ENCODE peak calls at places on chromosomes 13 and 19, in four cellular contexts. C is astrocyte, Q is psoas muscle, K is breast epithelium. V is an unnamed sample.

GRCh38 chr19:1266116-1266817 is 2.9 kb upstream of the CIRBP start:
- DNase-seq in C (peak; percentile 58), Q (peak; percentile 93), K (peak; percentile 87), V (no peak)

GRCh38 chr13:44388427-44388826 is 14.8 kb downstream of the SERP2 start:
- DNase-seq in K (no peak), Q (no peak), C (no peak), V (no peak)

GRCh38 chr13:87527036-87527435 is 144.1 kb upstream of the SLITRK5 start:
- DNase-seq in Q (no peak), K (no peak), C (no peak), V (no peak)

GRCh38 chr13:111537843-111538499 is 217.5 kb downstream of the TEX29 start:
- DNase-seq in C (no peak), Q (no peak), K (no peak), V (no peak)

GRCh38 chr19:17079710-17080440 is 4.3 kb downstream of the MYO9B start:
- DNase-seq in K (peak; percentile 66), Q (peak; percentile 86), C (peak; percentile 98), V (peak; percentile 74)

GRCh38 chr13:106241974-106242373 is 293.5 kb downstream of the EFNB2 start:
- DNase-seq in C (no peak), Q (no peak), K (no peak), V (no peak)

GRCh38 chr13:98068511-98068910 is 74.4 kb upstream of the FARP1 start:
- DNase-seq in Q (no peak), C (no peak), K (no peak), V (no peak)

GRCh38 chr19:30567535-30568232 is 195.5 kb downstream of the ZNF536 start:
- DNase-seq in Q (no peak), C (no peak), K (no peak), V (no peak)

DNA sequence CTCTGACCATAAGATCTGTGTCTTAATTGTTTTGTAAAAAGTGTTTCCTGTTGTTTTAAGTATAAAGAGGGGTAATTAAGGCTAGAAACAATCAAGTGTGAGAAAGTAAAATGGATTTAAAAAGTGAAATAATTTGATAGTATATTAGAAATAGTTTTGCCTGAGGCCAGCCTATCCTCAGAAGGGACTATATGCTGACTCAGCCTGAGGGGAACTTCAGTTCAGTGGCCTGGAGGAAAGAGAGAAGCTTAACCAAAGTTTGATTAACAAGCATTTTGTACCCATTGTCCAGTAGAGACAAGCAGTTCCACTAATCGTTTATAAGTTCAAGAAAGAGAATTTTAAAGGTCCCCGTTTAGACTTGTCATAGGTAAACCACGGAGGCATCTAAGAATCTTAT is 1793.2 kb upstream of the PRR20A start:
- DNase-seq in K (no peak), C (no peak), Q (no peak), V (no peak)
- H3K27ac ChIP-seq in K (no peak overlapping the region), C (no peak overlapping the region), Q (no peak overlapping the region), V (no peak overlapping the region)

DNA sequence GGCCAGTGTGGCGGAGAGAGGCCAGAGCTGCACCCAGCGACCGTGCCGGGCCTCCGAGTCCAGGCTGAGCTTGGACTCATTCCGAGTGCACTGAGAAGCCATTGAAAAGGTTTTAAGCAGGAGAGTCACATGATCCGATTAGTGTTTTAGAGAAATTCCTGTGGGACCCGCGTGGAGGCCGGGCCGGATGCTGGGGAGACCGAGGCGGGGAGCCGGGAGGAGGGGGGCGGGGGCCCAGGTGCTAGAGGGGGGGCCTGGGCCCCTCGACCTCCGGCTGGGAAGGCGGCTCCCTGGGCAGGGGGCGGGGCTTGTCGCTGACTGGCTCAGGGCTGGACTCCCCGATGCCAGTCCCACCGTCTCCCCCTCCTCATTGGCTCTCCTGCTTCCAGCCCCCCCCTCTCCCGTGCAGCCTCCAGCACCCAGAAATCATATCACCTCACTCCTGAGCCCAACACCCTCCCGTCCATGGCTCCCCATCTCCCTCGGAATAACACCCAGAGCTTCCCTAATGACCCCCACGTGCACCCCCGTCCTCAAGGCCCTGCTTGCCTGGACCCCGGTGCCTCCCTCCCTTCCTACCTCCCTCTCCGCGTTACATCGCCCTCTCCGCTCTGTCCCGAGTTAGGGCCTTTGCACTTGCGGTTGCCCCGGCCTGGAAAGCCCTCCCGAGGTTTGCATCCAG is 5.2 kb upstream of the ZNF579 start:
- DNase-seq in C (peak; percentile 63), K (no peak), Q (peak; percentile 81), V (no peak)
- H3K27me3 ChIP-seq in C (no peaks in the 10 kb centered on the region), K (no peaks in the 10 kb centered on the region), Q (no peaks in the 10 kb centered on the region), V (no peaks in the 10 kb centered on the region)

DNA sequence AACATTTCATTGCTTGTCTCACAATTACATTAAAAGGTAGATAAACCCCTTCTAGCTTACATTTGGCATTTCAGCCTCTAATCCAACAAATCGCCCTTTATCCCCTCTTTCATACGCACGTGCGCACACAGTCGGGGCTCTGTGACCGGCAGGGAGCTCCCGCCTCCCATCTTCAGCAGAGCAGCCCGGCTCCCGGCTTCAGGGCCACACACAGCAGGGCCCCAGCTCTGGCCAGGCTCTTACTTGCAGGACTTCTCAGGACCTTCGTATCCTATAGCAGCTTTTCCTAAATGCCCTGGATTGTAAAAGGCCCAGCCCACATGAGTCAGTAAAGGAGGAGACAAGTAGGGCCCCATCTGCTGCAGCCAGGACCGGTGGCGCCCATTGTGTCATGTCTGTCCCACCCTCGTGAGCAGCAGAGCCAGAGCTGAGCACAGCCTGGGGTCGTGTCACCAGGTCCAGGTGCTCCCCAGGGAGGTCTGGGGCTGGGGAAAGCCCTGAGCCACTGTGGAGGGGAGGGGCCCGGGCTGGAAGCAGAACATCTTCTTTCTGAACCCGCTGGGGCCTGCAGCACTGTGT is 107.6 kb upstream of the VSTM2B start:
- DNase-seq in Q (no peak), K (no peak), C (no peak), V (no peak)
- H3K4me3 ChIP-seq in Q (no peak overlapping the region), K (no peak overlapping the region), C (no peak overlapping the region), V (no peak overlapping the region)

GRCh38 chr13:32063622-32064233 is 32.2 kb downstream of the FRY start:
- DNase-seq in Q (no peak), K (no peak), C (no peak), V (no peak)

GRCh38 chr13:32067149-32067961 is 35.8 kb downstream of the FRY start:
- DNase-seq in C (no peak), Q (no peak), K (no peak), V (no peak)

GRCh38 chr13:32073180-32073864 is 41.7 kb downstream of the FRY start:
- DNase-seq in C (no peak), K (no peak), Q (no peak), V (no peak)

DNA sequence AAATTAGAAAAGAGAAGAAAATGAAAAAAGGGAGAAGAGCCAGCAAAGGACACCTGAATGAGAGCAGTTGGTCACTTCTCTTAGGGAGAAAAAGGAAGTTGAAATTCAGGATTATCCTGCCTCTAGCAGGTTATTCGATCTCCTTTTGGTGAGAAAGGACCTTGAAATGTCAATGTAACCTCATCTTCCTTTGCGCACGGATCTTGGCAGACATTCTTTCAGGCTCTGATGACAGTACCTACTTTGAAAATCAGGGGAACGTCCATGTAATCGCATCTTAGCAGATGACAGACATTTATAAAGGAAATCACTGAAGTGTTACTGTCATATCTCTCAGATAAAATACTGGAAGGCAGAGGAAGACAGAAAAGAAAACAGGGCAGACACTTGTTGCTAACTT is 36.7 kb downstream of the FRY start:
- DNase-seq in C (no peak), K (no peak), Q (no peak), V (no peak)
- H3K27ac ChIP-seq in C (no peak overlapping the region), K (no peak overlapping the region), Q (peak overlapping the region; percentile 62), V (no peak overlapping the region)

GRCh38 chr13:45834411-45834994 is 17.1 kb downstream of the SIAH3 start:
- DNase-seq in C (no peak), Q (no peak), K (no peak), V (no peak)
- H3K27me3 ChIP-seq in C (peaks cover 3% of the 10 kb centered on the region), Q (no peaks in the 10 kb centered on the region), K (no peaks in the 10 kb centered on the region), V (no peaks in the 10 kb centered on the region)

DNA sequence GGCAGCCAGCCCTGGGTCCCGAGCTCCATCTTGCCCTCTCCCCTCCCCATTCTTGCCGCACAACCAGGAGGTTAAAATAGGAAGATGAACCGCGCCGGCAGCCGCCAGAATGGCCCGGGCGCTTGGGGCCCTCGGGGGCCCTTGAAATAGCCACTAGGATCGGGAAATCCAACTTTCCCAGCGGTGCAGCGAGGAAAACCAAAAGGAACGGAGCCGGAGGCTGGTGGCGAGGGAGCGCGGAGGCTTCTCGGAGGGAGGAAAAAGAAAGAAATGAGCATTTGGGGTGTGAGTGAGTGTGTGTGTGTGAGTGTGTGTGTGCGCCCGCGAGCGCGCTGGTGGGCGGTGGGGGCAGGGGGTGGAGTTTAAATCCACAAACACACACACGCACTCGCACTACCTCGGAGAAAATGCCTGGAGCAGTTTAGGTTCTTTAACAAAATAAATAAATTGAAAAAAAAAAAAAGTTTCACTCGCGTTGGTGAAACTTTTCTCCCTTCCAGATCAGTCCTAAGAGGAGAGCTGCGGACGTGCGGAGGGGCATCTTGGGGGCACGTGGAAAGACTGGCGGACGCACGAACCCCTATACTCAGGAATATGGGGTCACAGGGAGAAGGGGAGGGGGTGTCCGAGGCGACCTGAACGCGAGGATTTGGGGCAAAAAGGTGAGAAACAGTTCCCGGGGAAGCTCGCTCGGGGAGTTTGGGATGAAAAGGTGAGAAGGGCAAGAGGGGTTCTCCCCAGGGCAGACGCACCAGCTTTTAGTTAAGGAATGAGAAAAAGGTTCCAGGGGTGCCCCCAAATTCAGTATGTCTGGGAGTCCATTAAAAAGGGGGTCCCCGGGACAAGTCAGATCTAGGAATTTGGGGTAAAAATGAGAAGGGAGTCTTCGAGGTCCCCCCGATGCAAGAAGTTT is 1.3 kb downstream of the RFX2 start:
- DNase-seq in Q (peak; percentile 61), K (peak; percentile 60), C (peak; percentile 62), V (no peak)
- H3K4me3 ChIP-seq in Q (peak overlapping the region; percentile 66), K (peak overlapping the region; percentile 78), C (peak overlapping the region; percentile 67), V (peak overlapping the region; percentile 59)

GRCh38 chr19:7618771-7619510 is 10.4 kb downstream of the XAB2 start:
- DNase-seq in K (peak; percentile 96), C (no peak), Q (no peak), V (no peak)

GRCh38 chr19:7618366-7618765 is 11.0 kb downstream of the XAB2 start:
- DNase-seq in C (no peak), K (peak; percentile 71), Q (no peak), V (no peak)

GRCh38 chr19:7620442-7621412 is 8.6 kb downstream of the XAB2 start:
- DNase-seq in K (no peak), Q (no peak), C (no peak), V (no peak)

GRCh38 chr19:7617735-7618134 is 11.6 kb downstream of the XAB2 start:
- DNase-seq in C (no peak), K (no peak), Q (no peak), V (no peak)

GRCh38 chr19:7619671-7620441 is 9.5 kb downstream of the XAB2 start:
- DNase-seq in C (no peak), K (peak; percentile 89), Q (peak; percentile 48), V (no peak)
- H3K27ac ChIP-seq in C (no peak overlapping the region), K (peak overlapping the region; percentile 94), Q (no peak overlapping the region), V (no peak overlapping the region)

DNA sequence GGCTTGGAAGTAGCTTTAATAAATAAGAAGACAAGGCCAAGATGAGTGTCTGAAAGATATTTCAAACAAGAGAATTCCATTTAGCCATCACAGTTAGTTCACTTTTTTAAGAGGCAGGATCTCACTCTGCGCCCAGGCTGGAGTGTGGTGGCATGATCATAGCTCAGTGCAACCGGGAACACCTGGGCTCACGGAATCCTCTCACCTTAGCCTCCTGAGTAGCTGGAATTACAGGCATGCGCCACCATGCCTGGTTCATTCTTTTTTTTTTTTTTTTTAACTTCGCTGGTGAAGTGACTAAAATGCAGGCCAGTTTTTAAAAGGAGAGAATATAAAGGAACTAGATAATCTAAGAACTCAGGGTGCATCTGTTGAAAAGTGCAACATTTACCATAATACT is 200.3 kb downstream of the KCTD12 start:
- DNase-seq in Q (peak; percentile 28), C (no peak), K (no peak), V (no peak)
- H3K27me3 ChIP-seq in Q (no peaks in the 10 kb centered on the region), C (no peaks in the 10 kb centered on the region), K (no peaks in the 10 kb centered on the region), V (no peaks in the 10 kb centered on the region)

GRCh38 chr13:30577381-30577780 is 40.3 kb upstream of the USPL1 start:
- DNase-seq in C (peak; percentile 97), K (no peak), Q (no peak), V (no peak)
- H3K4me3 ChIP-seq in C (no peak overlapping the region), K (no peak overlapping the region), Q (no peak overlapping the region), V (no peak overlapping the region)

GRCh38 chr13:110001622-110002275 is 215.4 kb upstream of the IRS2 start:
- DNase-seq in C (peak; percentile 72), Q (no peak), K (no peak), V (no peak)
- H3K27ac ChIP-seq in C (peak overlapping the region; percentile 41), Q (no peak overlapping the region), K (no peak overlapping the region), V (no peak overlapping the region)